ENCODE peak calls at places on chromosomes 3 and 15, in eight cellular contexts. N is suprapubic skin, O is endothelial cell of umbilical vein, R is prostate gland, V is Panc1, T is H1, B is stomach, D is GM12892. U is an unnamed sample.

GRCh38 chr3:141538568-141538967 is 51.7 kb downstream of the RASA2 start:
- DNase-seq in N (no peak), O (peak; percentile 44), R (no peak), V (no peak), T (no peak), B (no peak), D (no peak), U (no peak)

GRCh38 chr15:85687329-85687728 is 107.4 kb downstream of the KLHL25 start:
- DNase-seq in N (no peak), O (no peak), R (no peak), V (no peak), T (no peak), B (no peak), D (no peak), U (no peak)

GRCh38 chr3:70990723-70991122 is 592.8 kb downstream of the FOXP1 start:
- DNase-seq in N (no peak), O (no peak), R (no peak), V (no peak), T (no peak), B (no peak), D (no peak), U (no peak)

GRCh38 chr3:54232618-54233017 is 110.3 kb downstream of the CACNA2D3 start:
- DNase-seq in N (no peak), O (no peak), R (no peak), V (no peak), T (no peak), B (no peak), D (no peak), U (no peak)

GRCh38 chr3:135453333-135453732 is 512.2 kb upstream of the PPP2R3A start:
- DNase-seq in N (no peak), O (no peak), R (no peak), V (no peak), T (no peak), B (no peak), D (no peak), U (no peak)

GRCh38 chr3:73192036-73192738 is 130.7 kb downstream of the EBLN2 start:
- DNase-seq in N (no peak), O (no peak), R (no peak), V (no peak), T (peak; percentile 29), B (no peak), D (no peak), U (no peak)

GRCh38 chr3:181722156-181722555 is 10.4 kb downstream of the SOX2 start:
- DNase-seq in N (no peak), O (no peak), R (no peak), V (no peak), T (no peak), B (no peak), D (no peak), U (no peak)

GRCh38 chr3:71930056-71930991 is 145.4 kb upstream of the PROK2 start:
- DNase-seq in N (no peak), O (no peak), R (no peak), V (no peak), T (no peak), B (no peak), D (peak; percentile 19), U (no peak)

GRCh38 chr3:29410660-29411405 is 130.0 kb downstream of the RBMS3 start:
- DNase-seq in N (no peak), O (no peak), R (no peak), V (no peak), T (no peak), B (no peak), D (no peak), U (no peak)

GRCh38 chr15:37001436-37001835 is 98.9 kb downstream of the MEIS2 start:
- DNase-seq in N (no peak), O (no peak), R (no peak), V (no peak), T (no peak), B (no peak), D (no peak), U (no peak)

DNA sequence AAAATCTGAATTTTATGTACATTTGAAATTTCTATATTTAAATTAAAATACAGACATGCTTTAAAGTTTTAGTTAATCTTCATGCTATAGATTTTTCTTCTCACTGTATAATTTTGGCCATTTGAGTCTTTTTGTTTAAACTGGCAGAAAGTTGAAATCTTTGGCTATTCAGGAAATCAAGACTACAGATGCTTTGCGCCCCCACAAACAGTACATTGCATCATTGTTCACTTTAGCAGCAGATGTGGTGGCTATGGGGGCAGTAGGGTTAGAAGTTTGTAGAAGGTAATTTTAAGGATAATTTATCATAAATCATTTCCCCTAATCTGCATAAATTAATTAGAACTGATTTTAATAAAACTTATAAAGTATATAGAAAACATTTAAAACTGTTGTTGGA is 20.9 kb downstream of the SPPL2A start:
- DNase-seq in N (no peak), O (peak; percentile 16), R (no peak), V (no peak), T (no peak), B (no peak), D (no peak), U (no peak)
- TF ChIP-seq POLR2AphosphoS5 in N (no peak), O (no peak), R (no peak), V (no peak), T (no peak), B (no peak), D (no peak), U (no peak)

GRCh38 chr15:74414081-74414580 is 19.6 kb downstream of the SEMA7A start:
- DNase-seq in N (no peak), O (no peak), R (no peak), V (no peak), T (no peak), B (no peak), D (no peak), U (no peak)

GRCh38 chr15:74412159-74412558 is 21.6 kb downstream of the SEMA7A start:
- DNase-seq in N (no peak), O (no peak), R (no peak), V (no peak), T (no peak), B (no peak), D (no peak), U (no peak)

GRCh38 chr15:74411686-74412085 is 22.1 kb downstream of the SEMA7A start:
- DNase-seq in N (no peak), O (no peak), R (no peak), V (no peak), T (no peak), B (no peak), D (no peak), U (no peak)

GRCh38 chr15:74414603-74415338 is 19.0 kb downstream of the SEMA7A start:
- DNase-seq in N (no peak), O (no peak), R (no peak), V (no peak), T (no peak), B (no peak), D (no peak), U (no peak)

DNA sequence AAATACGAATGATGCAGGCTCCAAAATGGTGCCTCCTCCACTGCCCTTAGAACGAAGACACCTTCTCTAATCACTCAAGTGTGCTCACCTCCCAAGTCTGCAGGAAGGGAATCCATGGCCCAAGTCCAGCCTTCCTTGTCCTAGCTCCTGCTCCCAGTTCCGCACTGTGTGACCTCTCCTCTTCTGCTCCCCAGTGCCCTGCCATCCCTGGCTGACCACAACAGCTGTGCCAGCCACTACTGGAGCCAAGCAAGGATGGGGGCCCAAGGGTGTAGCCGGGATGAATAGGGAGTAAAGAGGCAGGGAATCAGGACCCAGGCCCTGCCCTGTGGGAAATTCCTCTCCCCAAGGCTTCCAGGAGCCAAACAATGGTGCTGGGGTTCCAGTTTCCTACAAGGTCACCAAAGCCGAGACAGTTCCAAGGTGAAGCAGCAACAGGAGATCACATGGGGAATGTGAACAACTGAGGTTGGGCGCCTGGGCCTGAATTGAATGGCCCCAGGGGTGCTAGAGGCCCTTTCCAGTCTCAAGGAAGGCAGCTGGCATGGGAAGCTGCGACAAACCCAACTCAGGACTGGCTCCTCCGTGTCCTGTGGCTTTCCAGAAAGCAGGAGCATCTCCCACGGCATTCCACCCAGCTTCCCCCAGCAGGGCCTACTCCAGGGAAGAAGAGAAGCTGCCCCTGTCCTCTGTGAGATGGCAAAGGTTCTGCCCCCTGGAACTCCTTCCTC is 20.2 kb downstream of the SEMA7A start:
- DNase-seq in N (no peak), O (no peak), R (no peak), V (no peak), T (no peak), B (no peak), D (no peak), U (no peak)
- TF ChIP-seq POLR2AphosphoS5 in N (no peak), O (no peak), R (no peak), V (no peak), T (no peak), B (no peak), D (no peak), U (no peak)

GRCh38 chr3:52253314-52254260 is 8.0 kb downstream of the PPM1M start:
- DNase-seq in N (peak; percentile 76), O (peak; percentile 22), R (no peak), V (no peak), T (no peak), B (peak; percentile 48), D (peak; percentile 81), U (no peak)
- TF ChIP-seq POLR2AphosphoS5 in N (no peak), O (no peak), R (no peak), V (no peak), T (no peak), B (peak; percentile 32), D (no peak), U (no peak)

GRCh38 chr3:57009367-57009766 is 51.1 kb upstream of the SPATA12 start:
- DNase-seq in N (no peak), O (no peak), R (no peak), V (no peak), T (no peak), B (no peak), D (no peak), U (no peak)

GRCh38 chr3:57006048-57006709 is 54.3 kb upstream of the SPATA12 start:
- DNase-seq in N (no peak), O (no peak), R (peak; percentile 52), V (no peak), T (no peak), B (no peak), D (no peak), U (no peak)

GRCh38 chr3:57009802-57010201 is 50.7 kb upstream of the SPATA12 start:
- DNase-seq in N (no peak), O (no peak), R (no peak), V (no peak), T (no peak), B (no peak), D (no peak), U (no peak)

GRCh38 chr3:57006949-57007419 is 53.5 kb upstream of the SPATA12 start:
- DNase-seq in N (no peak), O (no peak), R (peak; percentile 86), V (no peak), T (no peak), B (peak; percentile 60), D (no peak), U (no peak)

DNA sequence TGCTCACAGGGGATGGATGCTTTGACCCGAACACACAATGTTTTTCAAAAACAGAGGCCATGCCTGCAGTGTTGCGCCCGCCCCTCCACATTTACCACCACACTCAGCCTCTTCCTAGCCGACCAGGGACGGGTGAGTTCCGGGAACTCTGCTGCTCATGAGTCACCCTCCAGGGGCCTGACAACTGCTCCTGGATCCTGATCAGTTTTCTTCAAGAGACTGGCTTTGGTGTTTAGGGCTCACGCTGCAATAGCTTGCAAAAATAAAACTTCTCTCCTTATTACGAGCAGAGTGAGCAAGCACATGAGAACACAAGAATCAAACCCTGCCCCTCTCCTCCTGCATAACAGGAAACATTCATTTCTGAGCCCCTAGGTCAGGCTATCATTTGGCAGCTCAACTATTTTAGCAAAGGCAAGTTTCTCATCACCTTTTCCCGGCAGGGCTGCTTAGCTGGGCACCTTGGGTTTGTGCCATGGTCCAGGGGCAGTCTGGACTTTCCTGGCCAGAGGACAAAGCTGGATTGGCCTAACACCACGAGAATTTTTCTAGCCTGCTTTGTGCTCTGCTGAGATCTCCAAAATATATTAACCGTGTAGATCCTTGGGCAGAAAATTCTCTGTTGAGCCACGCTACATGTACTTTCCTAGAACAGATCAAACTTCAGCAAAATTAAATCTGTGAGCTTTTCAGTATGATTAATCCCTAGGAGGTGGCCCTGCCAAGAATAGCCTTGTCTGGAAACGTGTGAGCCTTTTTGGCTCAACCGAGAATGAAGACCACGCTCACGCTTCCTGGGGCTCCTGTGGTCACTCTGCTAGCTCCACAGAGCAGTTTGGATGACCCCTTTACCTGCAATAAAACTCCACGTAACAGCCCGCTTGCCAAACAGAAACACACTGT is 52.7 kb upstream of the SPATA12 start:
- DNase-seq in N (peak; percentile 91), O (peak; percentile 77), R (peak; percentile 64), V (no peak), T (no peak), B (peak; percentile 56), D (no peak), U (peak; percentile 66)
- TF ChIP-seq POLR2AphosphoS5 in N (no peak), O (no peak), R (no peak), V (no peak), T (no peak), B (peak; percentile 67), D (no peak), U (peak; percentile 83)